ENCODE peak calls at places on chromosomes 11 and 22, in seven cellular contexts. One of them, this sample, is unnamed.

GRCh38 chr22:24761888-24762675 is 12.4 kb downstream of the PIWIL3 start:
- DNase-seq in activated CD8-positive, alpha-beta T cell treated with anti-CD3 and anti-CD28 coated beads for 36 hours: no peak
- DNase-seq in GM10248: no peak
- DNase-seq in progenitor cell of endocrine pancreas: no peak
- DNase-seq in fibroblast of mammary gland: no peak
- DNase-seq in hepatocyte: no peak
- DNase-seq in colonic mucosa: no peak
- DNase-seq in this sample: no peak

GRCh38 chr11:15704064-15704463 is 589.3 kb downstream of the INSC start:
- DNase-seq in progenitor cell of endocrine pancreas: no peak
- DNase-seq in fibroblast of mammary gland: no peak
- DNase-seq in activated CD8-positive, alpha-beta T cell treated with anti-CD3 and anti-CD28 coated beads for 36 hours: no peak
- DNase-seq in hepatocyte: no peak
- DNase-seq in GM10248: no peak
- DNase-seq in colonic mucosa: no peak
- DNase-seq in this sample: no peak

GRCh38 chr22:35630387-35630793 is 13.3 kb upstream of the MB start:
- DNase-seq in fibroblast of mammary gland: peak
- DNase-seq in hepatocyte: no peak
- DNase-seq in progenitor cell of endocrine pancreas: no peak
- DNase-seq in activated CD8-positive, alpha-beta T cell treated with anti-CD3 and anti-CD28 coated beads for 36 hours: no peak
- DNase-seq in colonic mucosa: no peak
- DNase-seq in GM10248: no peak
- DNase-seq in this sample: no peak

GRCh38 chr22:44281706-44282637 is 30.8 kb downstream of the SHISAL1 start:
- DNase-seq in GM10248: no peak
- DNase-seq in fibroblast of mammary gland: no peak
- DNase-seq in colonic mucosa: no peak
- DNase-seq in activated CD8-positive, alpha-beta T cell treated with anti-CD3 and anti-CD28 coated beads for 36 hours: no peak
- DNase-seq in hepatocyte: no peak
- DNase-seq in progenitor cell of endocrine pancreas: no peak
- DNase-seq in this sample: no peak

GRCh38 chr22:40462195-40462988 is 92.0 kb downstream of the SGSM3 start:
- DNase-seq in GM10248: peak
- DNase-seq in colonic mucosa: no peak
- DNase-seq in progenitor cell of endocrine pancreas: no peak
- DNase-seq in fibroblast of mammary gland: no peak
- DNase-seq in activated CD8-positive, alpha-beta T cell treated with anti-CD3 and anti-CD28 coated beads for 36 hours: peak
- DNase-seq in hepatocyte: no peak
- DNase-seq in this sample: no peak

GRCh38 chr11:75635009-75635909 is 33.6 kb downstream of the MAP6 start:
- DNase-seq in GM10248: no peak
- DNase-seq in colonic mucosa: peak
- DNase-seq in fibroblast of mammary gland: peak
- DNase-seq in progenitor cell of endocrine pancreas: no peak
- DNase-seq in activated CD8-positive, alpha-beta T cell treated with anti-CD3 and anti-CD28 coated beads for 36 hours: no peak
- DNase-seq in hepatocyte: peak
- DNase-seq in this sample: no peak

GRCh38 chr22:35102663-35103062 is 36.7 kb downstream of the ISX start:
- DNase-seq in hepatocyte: peak
- DNase-seq in GM10248: peak
- DNase-seq in activated CD8-positive, alpha-beta T cell treated with anti-CD3 and anti-CD28 coated beads for 36 hours: no peak
- DNase-seq in progenitor cell of endocrine pancreas: no peak
- DNase-seq in colonic mucosa: peak
- DNase-seq in fibroblast of mammary gland: no peak
- DNase-seq in this sample: peak

GRCh38 chr22:48805516-48805915 is 1022.2 kb downstream of the BRD1 start:
- DNase-seq in progenitor cell of endocrine pancreas: no peak
- DNase-seq in GM10248: no peak
- DNase-seq in colonic mucosa: no peak
- DNase-seq in activated CD8-positive, alpha-beta T cell treated with anti-CD3 and anti-CD28 coated beads for 36 hours: no peak
- DNase-seq in hepatocyte: no peak
- DNase-seq in fibroblast of mammary gland: no peak
- DNase-seq in this sample: no peak

GRCh38 chr22:21927174-21927823 is 25.3 kb downstream of the PPM1F start:
- DNase-seq in colonic mucosa: no peak
- DNase-seq in activated CD8-positive, alpha-beta T cell treated with anti-CD3 and anti-CD28 coated beads for 36 hours: no peak
- DNase-seq in progenitor cell of endocrine pancreas: no peak
- DNase-seq in fibroblast of mammary gland: no peak
- DNase-seq in GM10248: no peak
- DNase-seq in hepatocyte: no peak
- DNase-seq in this sample: no peak

GRCh38 chr11:17598700-17599459 is 51.8 kb downstream of the OTOG start:
- DNase-seq in activated CD8-positive, alpha-beta T cell treated with anti-CD3 and anti-CD28 coated beads for 36 hours: peak
- DNase-seq in fibroblast of mammary gland: peak
- DNase-seq in progenitor cell of endocrine pancreas: peak
- DNase-seq in hepatocyte: peak
- DNase-seq in GM10248: peak
- DNase-seq in colonic mucosa: peak
- DNase-seq in this sample: peak

GRCh38 chr11:112085822-112086421 is 634 bp downstream of the TIMM8B start:
- DNase-seq in activated CD8-positive, alpha-beta T cell treated with anti-CD3 and anti-CD28 coated beads for 36 hours: peak
- DNase-seq in fibroblast of mammary gland: peak
- DNase-seq in progenitor cell of endocrine pancreas: no peak
- DNase-seq in colonic mucosa: peak
- DNase-seq in hepatocyte: peak
- DNase-seq in GM10248: peak
- DNase-seq in this sample: peak

GRCh38 chr22:19105867-19106802 is 16.1 kb downstream of the DGCR2 start:
- DNase-seq in fibroblast of mammary gland: no peak
- DNase-seq in GM10248: no peak
- DNase-seq in activated CD8-positive, alpha-beta T cell treated with anti-CD3 and anti-CD28 coated beads for 36 hours: peak
- DNase-seq in hepatocyte: no peak
- DNase-seq in colonic mucosa: no peak
- DNase-seq in progenitor cell of endocrine pancreas: no peak
- DNase-seq in this sample: no peak

GRCh38 chr22:37445501-37445900 is 18.2 kb upstream of the ELFN2 start:
- DNase-seq in fibroblast of mammary gland: no peak
- DNase-seq in GM10248: no peak
- DNase-seq in hepatocyte: no peak
- DNase-seq in colonic mucosa: no peak
- DNase-seq in progenitor cell of endocrine pancreas: no peak
- DNase-seq in activated CD8-positive, alpha-beta T cell treated with anti-CD3 and anti-CD28 coated beads for 36 hours: no peak
- DNase-seq in this sample: no peak

GRCh38 chr22:37440875-37441274 is 13.6 kb upstream of the ELFN2 start:
- DNase-seq in fibroblast of mammary gland: no peak
- DNase-seq in GM10248: no peak
- DNase-seq in colonic mucosa: no peak
- DNase-seq in activated CD8-positive, alpha-beta T cell treated with anti-CD3 and anti-CD28 coated beads for 36 hours: no peak
- DNase-seq in hepatocyte: no peak
- DNase-seq in progenitor cell of endocrine pancreas: no peak
- DNase-seq in this sample: no peak

GRCh38 chr22:37443086-37443485 is 15.8 kb upstream of the ELFN2 start:
- DNase-seq in fibroblast of mammary gland: no peak
- DNase-seq in progenitor cell of endocrine pancreas: no peak
- DNase-seq in GM10248: no peak
- DNase-seq in colonic mucosa: no peak
- DNase-seq in activated CD8-positive, alpha-beta T cell treated with anti-CD3 and anti-CD28 coated beads for 36 hours: no peak
- DNase-seq in hepatocyte: no peak
- DNase-seq in this sample: no peak

GRCh38 chr22:37442537-37442936 is 15.3 kb upstream of the ELFN2 start:
- DNase-seq in progenitor cell of endocrine pancreas: no peak
- DNase-seq in hepatocyte: no peak
- DNase-seq in GM10248: no peak
- DNase-seq in activated CD8-positive, alpha-beta T cell treated with anti-CD3 and anti-CD28 coated beads for 36 hours: no peak
- DNase-seq in colonic mucosa: no peak
- DNase-seq in fibroblast of mammary gland: peak
- DNase-seq in this sample: peak

DNA sequence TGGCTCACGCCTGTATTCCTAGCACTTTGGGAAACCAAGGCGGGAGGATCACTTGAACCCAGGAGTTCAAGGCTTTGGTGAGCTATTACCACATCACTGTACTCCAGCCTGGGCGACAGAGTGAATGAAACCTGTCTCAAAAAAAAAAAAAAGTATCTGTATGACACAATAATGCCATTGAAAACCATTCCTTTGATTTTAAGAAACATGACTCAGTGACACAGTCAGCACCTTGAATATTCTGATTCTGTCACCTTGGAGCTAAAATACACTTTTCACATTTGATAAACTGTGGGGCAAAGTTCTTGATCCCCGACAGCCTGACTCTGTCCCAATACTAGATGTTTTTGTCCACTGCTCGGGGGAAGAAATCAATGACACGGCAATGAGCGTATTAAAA is 16.7 kb upstream of the ELFN2 start:
- DNase-seq in GM10248: no peak
- DNase-seq in activated CD8-positive, alpha-beta T cell treated with anti-CD3 and anti-CD28 coated beads for 36 hours: no peak
- DNase-seq in progenitor cell of endocrine pancreas: no peak
- DNase-seq in fibroblast of mammary gland: no peak
- DNase-seq in hepatocyte: no peak
- DNase-seq in colonic mucosa: no peak
- DNase-seq in this sample: no peak
- TF ChIP-seq CTCF in GM10248: no peak
- TF ChIP-seq CTCF in activated CD8-positive, alpha-beta T cell treated with anti-CD3 and anti-CD28 coated beads for 36 hours: no peak
- TF ChIP-seq CTCF in progenitor cell of endocrine pancreas: no peak
- TF ChIP-seq CTCF in fibroblast of mammary gland: no peak
- TF ChIP-seq CTCF in hepatocyte: no peak
- TF ChIP-seq CTCF in colonic mucosa: no peak
- TF ChIP-seq CTCF in this sample: no peak

GRCh38 chr11:8354622-8355417 is 91.1 kb upstream of the LMO1 start:
- DNase-seq in activated CD8-positive, alpha-beta T cell treated with anti-CD3 and anti-CD28 coated beads for 36 hours: no peak
- DNase-seq in colonic mucosa: no peak
- DNase-seq in GM10248: no peak
- DNase-seq in fibroblast of mammary gland: no peak
- DNase-seq in progenitor cell of endocrine pancreas: no peak
- DNase-seq in hepatocyte: no peak
- DNase-seq in this sample: peak
- TF ChIP-seq CTCF in activated CD8-positive, alpha-beta T cell treated with anti-CD3 and anti-CD28 coated beads for 36 hours: no peak
- TF ChIP-seq CTCF in colonic mucosa: no peak
- TF ChIP-seq CTCF in GM10248: no peak
- TF ChIP-seq CTCF in fibroblast of mammary gland: no peak
- TF ChIP-seq CTCF in progenitor cell of endocrine pancreas: no peak
- TF ChIP-seq CTCF in hepatocyte: peak
- TF ChIP-seq CTCF in this sample: no peak

GRCh38 chr11:66418168-66418985 is 2.5 kb upstream of the NPAS4 start:
- DNase-seq in fibroblast of mammary gland: peak
- DNase-seq in GM10248: peak
- DNase-seq in activated CD8-positive, alpha-beta T cell treated with anti-CD3 and anti-CD28 coated beads for 36 hours: peak
- DNase-seq in hepatocyte: peak
- DNase-seq in colonic mucosa: peak
- DNase-seq in progenitor cell of endocrine pancreas: peak
- DNase-seq in this sample: peak
- TF ChIP-seq CTCF in fibroblast of mammary gland: peak
- TF ChIP-seq CTCF in GM10248: peak
- TF ChIP-seq CTCF in activated CD8-positive, alpha-beta T cell treated with anti-CD3 and anti-CD28 coated beads for 36 hours: peak
- TF ChIP-seq CTCF in hepatocyte: peak
- TF ChIP-seq CTCF in colonic mucosa: no peak
- TF ChIP-seq CTCF in progenitor cell of endocrine pancreas: no peak
- TF ChIP-seq CTCF in this sample: peak

GRCh38 chr22:45344339-45344738 is 34.6 kb downstream of the FAM118A start:
- DNase-seq in hepatocyte: peak
- DNase-seq in progenitor cell of endocrine pancreas: no peak
- DNase-seq in colonic mucosa: no peak
- DNase-seq in fibroblast of mammary gland: peak
- DNase-seq in GM10248: peak
- DNase-seq in activated CD8-positive, alpha-beta T cell treated with anti-CD3 and anti-CD28 coated beads for 36 hours: no peak
- DNase-seq in this sample: no peak
- TF ChIP-seq CTCF in hepatocyte: peak
- TF ChIP-seq CTCF in progenitor cell of endocrine pancreas: peak
- TF ChIP-seq CTCF in colonic mucosa: no peak
- TF ChIP-seq CTCF in fibroblast of mammary gland: peak
- TF ChIP-seq CTCF in GM10248: no peak
- TF ChIP-seq CTCF in activated CD8-positive, alpha-beta T cell treated with anti-CD3 and anti-CD28 coated beads for 36 hours: no peak
- TF ChIP-seq CTCF in this sample: no peak

DNA sequence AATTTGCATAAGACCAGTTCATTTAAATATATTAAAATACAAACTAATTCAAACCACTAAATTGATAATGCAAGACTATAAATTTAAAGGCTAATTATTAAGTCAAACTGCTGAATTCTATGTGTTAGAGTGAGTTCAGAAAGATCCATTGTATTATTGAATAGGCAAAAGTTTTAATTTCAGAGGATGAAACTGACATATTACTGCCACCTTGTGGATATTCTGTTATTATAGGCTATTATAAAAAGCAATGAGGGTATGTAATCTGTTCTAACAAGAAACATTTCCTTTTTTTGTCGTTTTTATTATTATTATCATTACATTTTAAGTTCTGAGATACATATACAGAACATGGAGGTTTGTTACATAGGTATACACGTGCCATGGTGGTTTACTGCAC is 20.9 kb upstream of the NAALAD2 start:
- DNase-seq in colonic mucosa: no peak
- DNase-seq in hepatocyte: no peak
- DNase-seq in progenitor cell of endocrine pancreas: no peak
- DNase-seq in GM10248: no peak
- DNase-seq in fibroblast of mammary gland: peak
- DNase-seq in activated CD8-positive, alpha-beta T cell treated with anti-CD3 and anti-CD28 coated beads for 36 hours: no peak
- DNase-seq in this sample: no peak
- TF ChIP-seq CTCF in colonic mucosa: peak
- TF ChIP-seq CTCF in hepatocyte: peak
- TF ChIP-seq CTCF in progenitor cell of endocrine pancreas: peak
- TF ChIP-seq CTCF in GM10248: peak
- TF ChIP-seq CTCF in fibroblast of mammary gland: peak
- TF ChIP-seq CTCF in activated CD8-positive, alpha-beta T cell treated with anti-CD3 and anti-CD28 coated beads for 36 hours: peak
- TF ChIP-seq CTCF in this sample: no peak

GRCh38 chr22:31275018-31275417 is 17.3 kb downstream of the PIK3IP1 start:
- DNase-seq in fibroblast of mammary gland: no peak
- DNase-seq in progenitor cell of endocrine pancreas: no peak
- DNase-seq in colonic mucosa: peak
- DNase-seq in hepatocyte: peak
- DNase-seq in activated CD8-positive, alpha-beta T cell treated with anti-CD3 and anti-CD28 coated beads for 36 hours: no peak
- DNase-seq in GM10248: no peak
- DNase-seq in this sample: no peak
- TF ChIP-seq CTCF in fibroblast of mammary gland: no peak
- TF ChIP-seq CTCF in progenitor cell of endocrine pancreas: no peak
- TF ChIP-seq CTCF in colonic mucosa: no peak
- TF ChIP-seq CTCF in hepatocyte: no peak
- TF ChIP-seq CTCF in activated CD8-positive, alpha-beta T cell treated with anti-CD3 and anti-CD28 coated beads for 36 hours: no peak
- TF ChIP-seq CTCF in GM10248: no peak
- TF ChIP-seq CTCF in this sample: no peak

GRCh38 chr11:72831521-72832300 is 17.5 kb downstream of the ATG16L2 start:
- DNase-seq in colonic mucosa: peak
- DNase-seq in GM10248: no peak
- DNase-seq in progenitor cell of endocrine pancreas: peak
- DNase-seq in fibroblast of mammary gland: peak
- DNase-seq in activated CD8-positive, alpha-beta T cell treated with anti-CD3 and anti-CD28 coated beads for 36 hours: peak
- DNase-seq in hepatocyte: peak
- DNase-seq in this sample: peak
- TF ChIP-seq CTCF in colonic mucosa: peak
- TF ChIP-seq CTCF in GM10248: peak
- TF ChIP-seq CTCF in progenitor cell of endocrine pancreas: peak
- TF ChIP-seq CTCF in fibroblast of mammary gland: peak
- TF ChIP-seq CTCF in activated CD8-positive, alpha-beta T cell treated with anti-CD3 and anti-CD28 coated beads for 36 hours: peak
- TF ChIP-seq CTCF in hepatocyte: peak
- TF ChIP-seq CTCF in this sample: peak

GRCh38 chr11:113278925-113279324 is 35.5 kb upstream of the TTC12 start:
- DNase-seq in GM10248: no peak
- DNase-seq in progenitor cell of endocrine pancreas: no peak
- DNase-seq in fibroblast of mammary gland: no peak
- DNase-seq in colonic mucosa: no peak
- DNase-seq in hepatocyte: no peak
- DNase-seq in activated CD8-positive, alpha-beta T cell treated with anti-CD3 and anti-CD28 coated beads for 36 hours: no peak
- DNase-seq in this sample: no peak
- TF ChIP-seq CTCF in GM10248: no peak
- TF ChIP-seq CTCF in progenitor cell of endocrine pancreas: no peak
- TF ChIP-seq CTCF in fibroblast of mammary gland: no peak
- TF ChIP-seq CTCF in colonic mucosa: no peak
- TF ChIP-seq CTCF in hepatocyte: peak
- TF ChIP-seq CTCF in activated CD8-positive, alpha-beta T cell treated with anti-CD3 and anti-CD28 coated beads for 36 hours: no peak
- TF ChIP-seq CTCF in this sample: no peak

GRCh38 chr11:62143727-62144126 is 19.9 kb downstream of the INCENP start:
- DNase-seq in fibroblast of mammary gland: no peak
- DNase-seq in GM10248: no peak
- DNase-seq in colonic mucosa: peak
- DNase-seq in hepatocyte: no peak
- DNase-seq in activated CD8-positive, alpha-beta T cell treated with anti-CD3 and anti-CD28 coated beads for 36 hours: no peak
- DNase-seq in progenitor cell of endocrine pancreas: no peak
- DNase-seq in this sample: no peak
- TF ChIP-seq CTCF in fibroblast of mammary gland: no peak
- TF ChIP-seq CTCF in GM10248: no peak
- TF ChIP-seq CTCF in colonic mucosa: no peak
- TF ChIP-seq CTCF in hepatocyte: no peak
- TF ChIP-seq CTCF in activated CD8-positive, alpha-beta T cell treated with anti-CD3 and anti-CD28 coated beads for 36 hours: no peak
- TF ChIP-seq CTCF in progenitor cell of endocrine pancreas: no peak
- TF ChIP-seq CTCF in this sample: no peak

GRCh38 chr22:30649430-30650007 is 13.9 kb downstream of the SLC35E4 start:
- DNase-seq in progenitor cell of endocrine pancreas: no peak
- DNase-seq in fibroblast of mammary gland: peak
- DNase-seq in colonic mucosa: peak
- DNase-seq in GM10248: peak
- DNase-seq in activated CD8-positive, alpha-beta T cell treated with anti-CD3 and anti-CD28 coated beads for 36 hours: peak
- DNase-seq in hepatocyte: peak
- DNase-seq in this sample: peak
- TF ChIP-seq CTCF in progenitor cell of endocrine pancreas: no peak
- TF ChIP-seq CTCF in fibroblast of mammary gland: peak
- TF ChIP-seq CTCF in colonic mucosa: no peak
- TF ChIP-seq CTCF in GM10248: no peak
- TF ChIP-seq CTCF in activated CD8-positive, alpha-beta T cell treated with anti-CD3 and anti-CD28 coated beads for 36 hours: peak
- TF ChIP-seq CTCF in hepatocyte: no peak
- TF ChIP-seq CTCF in this sample: peak

This sample was measured in Calu3.